ENCODE peak calls at places on chromosome 11, in seven cellular contexts. X, I, S, Z, E, H and Y are unnamed samples.

GRCh38 chr11:95991101-95991500 is 67.2 kb upstream of the MTMR2 start:
- DNase-seq in I (no peak), S (no peak), Z (no peak), X (no peak), H (no peak), E (no peak), Y (no peak)

GRCh38 chr11:84886344-84886743 is 740.8 kb downstream of the DLG2 start:
- DNase-seq in Z (no peak), H (no peak), E (no peak), X (no peak), I (no peak), S (no peak), Y (no peak)

GRCh38 chr11:114290503-114291239 is 5.5 kb upstream of the NNMT start:
- DNase-seq in E (no peak), I (no peak), X (no peak), S (no peak), H (no peak), Z (no peak), Y (no peak)

GRCh38 chr11:20647976-20648565 is 21.3 kb upstream of the NELL1 start:
- DNase-seq in X (no peak), E (peak), Z (no peak), I (peak), S (no peak), H (peak), Y (no peak)

GRCh38 chr11:78562398-78562797 is 12.3 kb downstream of the NARS2 start:
- DNase-seq in I (no peak), X (no peak), S (no peak), E (no peak), Z (no peak), H (no peak), Y (no peak)

GRCh38 chr11:72758690-72759389 is 6.6 kb upstream of the ARAP1 start:
- DNase-seq in X (no peak), Z (no peak), S (no peak), I (no peak), H (no peak), E (no peak), Y (no peak)

GRCh38 chr11:57499413-57499982 is 16.0 kb downstream of the SLC43A1 start:
- DNase-seq in Z (peak), E (peak), I (peak), S (peak), H (peak), X (peak), Y (peak)

GRCh38 chr11:82046778-82047177 is 686.9 kb downstream of the FAM181B start:
- DNase-seq in I (no peak), Z (no peak), E (no peak), X (no peak), H (no peak), S (no peak), Y (no peak)

GRCh38 chr11:14460147-14460546 is 39.5 kb downstream of the COPB1 start:
- DNase-seq in I (no peak), H (no peak), X (no peak), S (no peak), E (no peak), Z (no peak), Y (no peak)

GRCh38 chr11:57255618-57256017 is 18.6 kb upstream of the APLNR start:
- DNase-seq in S (no peak), I (no peak), Z (no peak), X (no peak), E (no peak), H (no peak), Y (no peak)

GRCh38 chr11:44934110-44934509 is 16.6 kb downstream of the TP53I11 start:
- DNase-seq in S (no peak), H (no peak), I (no peak), X (no peak), Z (no peak), E (no peak), Y (no peak)

GRCh38 chr11:32290783-32291182 is 144.6 kb downstream of the WT1 start:
- DNase-seq in Z (no peak), I (no peak), X (no peak), H (no peak), E (no peak), S (no peak), Y (no peak)

GRCh38 chr11:75815345-75815983 is 454 bp downstream of the UVRAG start:
- DNase-seq in S (peak), E (peak), X (peak), H (no peak), Z (no peak), I (no peak), Y (no peak)

GRCh38 chr11:10777393-10777793 is 26.3 kb downstream of the CTR9 start:
- DNase-seq in E (peak), S (no peak), X (no peak), I (no peak), Z (no peak), H (no peak), Y (no peak)

GRCh38 chr11:66859686-66860448 is 3.0 kb downstream of the LRFN4 start:
- DNase-seq in I (no peak), E (no peak), S (peak), Z (peak), H (no peak), X (no peak), Y (no peak)

GRCh38 chr11:126384449-126385070 is 29.1 kb downstream of the ST3GAL4 start:
- DNase-seq in I (no peak), S (no peak), H (no peak), E (no peak), Z (no peak), X (peak), Y (no peak)

GRCh38 chr11:108137212-108137611 is 15.8 kb downstream of the ACAT1 start:
- DNase-seq in Z (no peak), H (no peak), E (no peak), X (no peak), I (no peak), S (no peak), Y (no peak)

GRCh38 chr11:34356918-34357645 is 728 bp downstream of the ABTB2 start:
- DNase-seq in S (peak), Z (peak), I (no peak), X (no peak), H (peak), E (peak), Y (peak)

GRCh38 chr11:72585762-72586590 is 88.2 kb downstream of the PDE2A start:
- DNase-seq in Z (no peak), H (peak), X (no peak), I (peak), S (peak), E (peak), Y (no peak)

GRCh38 chr11:45087301-45087700 is 59.1 kb upstream of the PRDM11 start:
- DNase-seq in H (no peak), I (no peak), S (no peak), X (no peak), E (no peak), Z (no peak), Y (no peak)

GRCh38 chr11:12381875-12382274 is 4.5 kb downstream of the PARVA start:
- DNase-seq in X (no peak), E (no peak), Z (no peak), H (no peak), S (no peak), I (no peak), Y (peak)

GRCh38 chr11:9700105-9700801 is 36.4 kb downstream of the SWAP70 start:
- DNase-seq in Z (no peak), E (no peak), S (no peak), X (no peak), I (no peak), H (no peak), Y (no peak)

GRCh38 chr11:8268530-8269461 is 5.1 kb upstream of the LMO1 start:
- DNase-seq in E (no peak), S (peak), H (no peak), X (peak), Z (peak), I (no peak), Y (no peak)

GRCh38 chr11:111019449-111019848 is 226.1 kb upstream of the POU2AF2 start:
- DNase-seq in H (no peak), S (no peak), E (no peak), I (no peak), X (no peak), Z (no peak), Y (no peak)

GRCh38 chr11:16739326-16739875 is 954 bp downstream of the C11orf58 start:
- DNase-seq in Z (no peak), H (no peak), E (no peak), I (no peak), S (no peak), X (no peak), Y (no peak)

GRCh38 chr11:16741473-16741872 is 3.0 kb downstream of the C11orf58 start:
- DNase-seq in S (no peak), H (no peak), X (no peak), E (peak), I (no peak), Z (no peak), Y (no peak)

GRCh38 chr11:16737860-16738197 is 618 bp upstream of the C11orf58 start:
- DNase-seq in E (no peak), H (no peak), Z (no peak), S (no peak), X (no peak), I (peak), Y (no peak)

GRCh38 chr11:16738949-16739262 is 459 bp downstream of the C11orf58 start:
- DNase-seq in I (no peak), X (no peak), S (no peak), E (no peak), H (no peak), Z (no peak), Y (no peak)

GRCh38 chr11:16738198-16738948 is at the start of gene C11orf58:
- DNase-seq in Z (peak), H (peak), I (peak), X (peak), E (peak), S (peak), Y (peak)
- TF ChIP-seq POLR2AphosphoS5 in Z (peak), H (peak), I (peak), X (peak), E (peak), S (peak), Y (peak)

GRCh38 chr11:910044-910588 is 494 bp downstream of the CHID1 start:
- DNase-seq in S (no peak), Z (no peak), I (no peak), H (no peak), X (no peak), E (no peak), Y (no peak)

GRCh38 chr11:910589-911030 is at the start of gene CHID1:
- DNase-seq in X (peak), E (peak), H (peak), Z (peak), I (peak), S (peak), Y (peak)

GRCh38 chr11:911890-912219 is 1.2 kb upstream of the CHID1 start:
- DNase-seq in S (no peak), X (no peak), E (no peak), Z (no peak), I (no peak), H (no peak), Y (no peak)

GRCh38 chr11:912266-912665 is 1.7 kb upstream of the CHID1 start:
- DNase-seq in Z (peak), H (no peak), E (no peak), X (no peak), S (no peak), I (no peak), Y (no peak)

DNA sequence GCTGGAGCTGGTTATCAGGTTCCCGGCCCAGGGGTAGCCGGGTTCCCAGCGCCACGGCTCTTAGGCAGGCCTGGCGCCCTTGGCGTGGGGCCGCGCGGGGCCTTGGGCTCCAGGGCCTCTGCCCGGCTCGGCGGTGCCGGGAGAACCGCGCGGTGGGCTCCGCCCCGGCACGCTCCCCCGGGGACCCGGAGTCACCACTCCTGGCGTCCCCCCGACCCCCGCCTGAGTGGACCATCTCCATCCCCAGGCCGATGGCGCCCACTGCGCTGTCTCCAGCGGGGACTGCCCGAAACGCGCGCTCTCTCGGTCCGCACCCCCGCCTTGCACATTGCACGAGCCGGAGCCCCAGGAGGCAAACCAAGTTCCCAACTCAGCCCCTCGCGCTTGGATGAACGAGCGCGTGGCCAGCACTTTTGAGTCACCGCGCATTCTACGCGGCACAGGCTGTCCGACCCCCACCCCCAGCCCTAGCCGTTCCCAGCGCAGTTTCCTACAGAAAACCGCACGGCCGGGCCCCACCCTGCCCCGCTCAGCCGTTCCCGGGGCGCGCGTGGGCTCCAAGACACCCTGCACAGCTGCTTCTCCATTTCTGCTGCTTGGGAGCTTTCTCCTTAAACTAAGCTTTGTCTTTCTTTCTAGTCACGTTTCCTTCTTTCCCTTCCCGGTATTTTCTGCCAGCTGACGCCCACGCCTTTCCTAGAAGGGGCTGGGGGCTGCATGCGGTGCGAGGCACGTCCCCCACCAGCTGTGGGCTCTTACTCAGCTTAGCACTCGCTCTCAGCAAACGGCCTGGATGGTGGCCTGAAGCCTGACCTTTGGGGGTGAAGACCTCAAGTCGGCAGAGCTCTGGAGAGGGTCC is 650 bp upstream of the CHID1 start:
- DNase-seq in E (peak), I (no peak), Z (no peak), S (no peak), H (no peak), X (no peak), Y (no peak)
- TF ChIP-seq POLR2A in E (no peak), I (peak), Z (no peak), S (no peak), H (peak), X (no peak), Y (no peak)

DNA sequence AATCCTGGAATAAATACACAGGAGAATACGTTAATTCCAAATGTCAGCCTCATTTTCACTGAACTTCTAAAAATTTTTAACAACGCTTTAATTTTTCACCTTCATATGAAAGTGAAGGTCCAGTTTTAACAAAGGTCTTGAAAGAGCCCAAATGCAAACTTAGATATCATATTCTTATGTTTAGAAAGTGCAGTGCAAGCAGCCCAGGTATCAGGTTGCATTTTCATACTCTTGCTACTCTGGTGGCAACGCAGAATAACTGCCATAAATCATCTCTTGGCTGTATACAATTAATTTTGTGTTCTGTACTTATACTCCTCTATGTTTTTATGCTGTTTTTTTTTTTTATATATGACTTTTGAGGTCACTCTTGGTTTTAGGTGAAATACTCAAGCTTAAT is 496.7 kb upstream of the ARHGAP42 start:
- DNase-seq in I (no peak), E (no peak), H (no peak), S (no peak), X (no peak), Z (no peak), Y (no peak)
- TF ChIP-seq POLR2AphosphoS5 in I (no peak), E (no peak), H (no peak), S (no peak), X (no peak), Z (no peak), Y (no peak)

DNA sequence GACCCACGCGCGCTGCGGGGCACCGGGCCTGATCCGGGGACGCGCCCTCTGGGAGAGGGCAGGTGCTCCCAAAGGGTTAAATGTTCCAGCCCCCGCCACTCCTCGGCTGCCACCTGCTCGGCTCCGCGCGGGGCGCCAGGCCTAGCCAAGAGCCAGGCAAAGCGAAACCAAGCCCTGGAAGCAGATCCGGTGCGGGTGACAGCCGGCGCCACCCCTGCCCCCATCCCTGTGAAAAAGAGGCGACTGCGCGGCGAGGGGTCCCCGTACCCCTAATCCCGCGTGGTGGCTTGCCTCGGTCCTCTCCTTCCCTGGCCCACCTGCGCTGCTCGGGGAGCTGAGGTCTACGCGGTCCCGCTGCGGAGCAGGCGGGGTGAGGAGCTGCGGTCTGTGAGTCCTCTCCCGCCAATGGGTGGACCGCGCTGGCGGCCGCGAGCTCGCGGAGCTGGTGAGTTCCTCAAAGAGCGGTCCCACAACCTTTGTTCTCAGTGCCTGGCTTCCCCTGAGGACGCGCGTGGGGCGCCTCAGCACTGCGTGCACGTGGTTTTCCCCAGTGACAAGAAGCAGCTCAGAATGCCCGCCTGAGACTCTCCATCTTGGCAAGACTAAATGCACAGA is at the start of gene ME3:
- DNase-seq in E (peak), X (peak), S (peak), H (peak), I (no peak), Z (peak), Y (no peak)
- TF ChIP-seq POLR2A in E (no peak), X (no peak), S (peak), H (no peak), I (no peak), Z (no peak), Y (no peak)

GRCh38 chr11:118572914-118573550 is 823 bp downstream of the ARCN1 start:
- DNase-seq in H (no peak), E (no peak), I (peak), X (no peak), S (no peak), Z (no peak), Y (peak)
- TF ChIP-seq POLR2AphosphoS5 in H (peak), E (no peak), I (no peak), X (no peak), S (no peak), Z (no peak), Y (no peak)

GRCh38 chr11:69164824-69165223 is 9.1 kb downstream of the SMIM38 start:
- DNase-seq in S (no peak), Z (no peak), X (no peak), H (no peak), I (no peak), E (no peak), Y (no peak)

GRCh38 chr11:69167916-69168691 is 12.4 kb downstream of the SMIM38 start:
- DNase-seq in Z (no peak), S (no peak), I (no peak), E (no peak), H (no peak), X (no peak), Y (no peak)

GRCh38 chr11:69167130-69167915 is 11.6 kb downstream of the SMIM38 start:
- DNase-seq in I (no peak), X (no peak), E (no peak), S (no peak), H (no peak), Z (no peak), Y (no peak)

GRCh38 chr11:69165775-69166174 is 10.0 kb downstream of the SMIM38 start:
- DNase-seq in Z (no peak), S (no peak), I (no peak), E (no peak), H (no peak), X (no peak), Y (no peak)

GRCh38 chr11:69166186-69167115 is 10.7 kb downstream of the SMIM38 start:
- DNase-seq in E (no peak), I (peak), X (no peak), Z (peak), S (no peak), H (peak), Y (no peak)
- TF ChIP-seq POLR2A in E (no peak), I (no peak), X (no peak), Z (no peak), S (no peak), H (no peak), Y (no peak)

GRCh38 chr11:134140961-134141490 is 72.2 kb downstream of the JAM3 start:
- DNase-seq in E (no peak), Z (no peak), H (no peak), I (no peak), S (no peak), X (no peak), Y (no peak)
- TF ChIP-seq POLR2AphosphoS5 in E (no peak), Z (no peak), H (no peak), I (no peak), S (no peak), X (no peak), Y (no peak)